ENCODE peak calls at places on chromosomes 16 and 17, in five cellular contexts. S is sigmoid colon, J is SK-N-MC, A is HCT116, D is stomach. I is an unnamed sample.
A peak's percentile ranks its signal among the peaks of the same experiment; 100 is the strongest.

GRCh38 chr16:57651344-57652333 is 16.5 kb upstream of the ADGRG3 start:
- DNase-seq in D (no peak), S (no peak), A (no peak), J (no peak), I (no peak)

GRCh38 chr16:86045601-86045971 is 146.6 kb downstream of the IRF8 start:
- DNase-seq in S (peak; percentile 9), J (no peak), D (no peak), A (no peak), I (no peak)

GRCh38 chr16:78125112-78125844 is 25.8 kb downstream of the WWOX start:
- DNase-seq in S (no peak), J (no peak), A (no peak), D (no peak), I (no peak)

GRCh38 chr17:68600881-68601564 is at the start of gene FAM20A:
- DNase-seq in J (no peak), A (no peak), D (peak; percentile 87), S (no peak), I (no peak)

GRCh38 chr16:65751622-65752598 is 614.6 kb upstream of the CDH5 start:
- DNase-seq in J (no peak), S (no peak), D (no peak), A (no peak), I (no peak)

GRCh38 chr17:59337741-59338299 is 6.4 kb downstream of the YPEL2 start:
- DNase-seq in S (no peak), J (no peak), D (no peak), A (no peak), I (no peak)

GRCh38 chr16:4354512-4355409 is 3.6 kb upstream of the PAM16 start:
- DNase-seq in D (no peak), J (no peak), A (no peak), S (peak; percentile 61), I (no peak)

GRCh38 chr17:68491864-68492263 is 20.4 kb upstream of the PRKAR1A start:
- DNase-seq in J (no peak), D (peak; percentile 57), A (no peak), S (no peak), I (no peak)

GRCh38 chr17:78618264-78619066 is 41.3 kb upstream of the DNAH17 start:
- DNase-seq in D (no peak), J (no peak), S (no peak), A (no peak), I (no peak)

GRCh38 chr16:29912087-29912486 is 11.8 kb downstream of the ASPHD1 start:
- DNase-seq in S (no peak), D (no peak), J (no peak), A (no peak), I (no peak)

GRCh38 chr16:67181346-67181745 is 2.4 kb downstream of the MATCAP1 start:
- DNase-seq in S (peak; percentile 86), D (no peak), A (no peak), J (no peak), I (no peak)

GRCh38 chr17:31319253-31319661 is 2.2 kb downstream of the EVI2A start:
- DNase-seq in A (no peak), J (no peak), S (no peak), D (no peak), I (no peak)

GRCh38 chr17:28154242-28154641 is 111.8 kb downstream of the NLK start:
- DNase-seq in S (no peak), J (no peak), D (no peak), A (no peak), I (no peak)

GRCh38 chr16:81996664-81997529 is 14.4 kb downstream of the SDR42E1 start:
- DNase-seq in S (no peak), D (no peak), A (peak; percentile 60), J (no peak), I (no peak)

GRCh38 chr16:9148376-9149015 is 57.1 kb downstream of the HAPSTR1 start:
- DNase-seq in S (no peak), D (no peak), J (no peak), A (no peak), I (no peak)

GRCh38 chr17:45942284-45942683 is 47.9 kb downstream of the MAPT start:
- DNase-seq in J (peak; percentile 83), D (peak; percentile 36), A (no peak), S (peak; percentile 95), I (no peak)

GRCh38 chr16:77840623-77841274 is 52.4 kb downstream of the VAT1L start:
- DNase-seq in J (no peak), S (no peak), A (no peak), D (no peak), I (no peak)

GRCh38 chr17:29136998-29137730 is 43.0 kb downstream of the MYO18A start:
- DNase-seq in D (no peak), A (no peak), S (no peak), J (no peak), I (no peak)

GRCh38 chr16:67294927-67295326 is 15.6 kb downstream of the PLEKHG4 start:
- DNase-seq in J (no peak), D (no peak), S (no peak), A (no peak), I (no peak)

GRCh38 chr16:68792465-68793324 is 50.6 kb upstream of the TANGO6 start:
- DNase-seq in D (peak; percentile 51), A (no peak), S (no peak), J (no peak), I (no peak)

GRCh38 chr17:72790194-72790593 is 302.3 kb downstream of the SLC39A11 start:
- DNase-seq in A (no peak), S (no peak), J (no peak), D (no peak), I (no peak)

GRCh38 chr16:80971814-80972213 is 34.9 kb downstream of the CMC2 start:
- DNase-seq in D (no peak), J (no peak), S (no peak), A (no peak), I (no peak)

GRCh38 chr17:6000426-6000825 is 69.8 kb upstream of the WSCD1 start:
- DNase-seq in S (no peak), D (no peak), J (no peak), A (no peak), I (no peak)

GRCh38 chr16:82031116-82032084 is 3.7 kb upstream of the HSD17B2 start:
- DNase-seq in S (no peak), A (peak; percentile 62), J (peak; percentile 26), D (no peak), I (no peak)

GRCh38 chr17:37176683-37177082 is 199.1 kb upstream of the C17orf78 start:
- DNase-seq in D (no peak), A (no peak), J (no peak), S (no peak), I (no peak)

GRCh38 chr16:3004781-3005284 is 7.9 kb upstream of the CLDN9 start:
- DNase-seq in D (peak; percentile 56), S (no peak), A (no peak), J (no peak), I (no peak)

DNA sequence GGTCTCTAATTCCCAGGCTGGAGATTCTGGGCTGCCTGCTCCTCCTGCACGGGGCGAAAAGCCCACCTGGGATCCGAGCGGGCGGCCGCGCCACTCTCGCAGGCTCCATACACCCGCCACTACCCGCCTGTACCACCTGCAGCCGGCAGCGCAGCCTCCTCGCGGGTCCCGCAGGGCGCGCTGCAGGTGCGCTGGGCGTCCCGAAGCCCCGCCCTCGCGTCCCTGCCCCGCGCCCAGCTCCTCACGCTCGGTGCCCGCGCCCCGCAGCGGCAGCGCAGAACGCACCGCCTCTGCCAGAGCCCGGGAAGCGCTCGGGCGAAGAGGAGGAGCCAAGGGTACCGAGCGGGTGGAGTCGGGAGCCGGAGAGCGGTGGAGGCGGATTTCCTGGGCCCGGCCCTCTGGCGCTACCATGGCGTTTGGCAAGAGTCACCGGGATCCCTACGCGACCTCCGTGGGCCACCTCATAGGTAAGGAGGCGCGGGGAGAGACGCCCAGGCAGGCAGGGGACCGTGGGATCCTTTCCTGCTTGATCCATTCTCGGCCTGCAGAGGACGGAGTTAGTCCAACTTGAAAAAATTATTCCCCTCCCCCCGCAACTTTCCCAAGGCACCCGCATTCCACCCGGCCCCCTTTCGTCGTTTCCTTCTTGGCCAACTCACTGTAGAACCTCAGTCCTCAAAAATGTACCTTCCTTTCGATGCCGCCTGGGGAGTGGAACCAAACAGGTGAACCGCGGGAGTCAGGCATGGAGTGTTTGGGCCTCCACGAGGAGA is at the start of gene TOM1L1:
- DNase-seq in S (peak; percentile 77), J (no peak), D (peak; percentile 90), A (peak; percentile 86), I (no peak)
- H3K27ac ChIP-seq in S (peak within 1 kb of the TSS; percentile 55), J (peak within 1 kb of the TSS; percentile 44), D (no peak within 1 kb of the TSS), A (peak within 1 kb of the TSS; percentile 75), I (peak within 1 kb of the TSS; percentile 94)

DNA sequence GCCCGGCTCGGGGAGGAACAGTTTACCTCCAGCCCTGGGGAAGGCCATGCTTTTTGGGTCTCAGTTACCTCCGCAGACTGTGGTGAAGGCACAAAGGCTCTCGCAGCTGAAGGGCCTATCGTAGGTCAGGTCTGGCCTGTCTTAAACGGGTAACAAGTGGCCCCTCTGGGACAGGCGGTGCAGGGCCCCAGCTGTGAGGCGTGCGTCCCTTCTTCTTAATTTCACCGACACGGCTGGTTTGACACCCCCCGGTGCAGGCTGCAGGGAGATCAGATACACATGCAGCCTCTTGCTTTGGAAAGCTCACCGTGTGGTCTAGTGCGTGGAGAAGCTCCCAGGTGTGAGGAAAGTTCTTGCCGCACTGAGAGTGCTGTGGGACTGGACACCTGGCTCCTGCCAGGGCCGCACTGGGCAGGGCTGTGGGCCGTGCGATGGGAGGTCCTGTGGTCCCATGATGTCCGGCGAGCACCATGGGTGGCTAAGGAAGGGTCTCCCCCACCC is 162.4 kb downstream of the BANP start:
- DNase-seq in A (no peak), J (no peak), S (no peak), D (no peak), I (no peak)
- TF ChIP-seq POLR2AphosphoS5 in A (no peak), J (no peak), S (no peak), D (no peak), I (no peak)

GRCh38 chr16:72991211-72991610 is 56.7 kb downstream of the ZFHX3 start:
- DNase-seq in J (no peak), S (no peak), A (no peak), D (no peak), I (no peak)
- H3K4me3 ChIP-seq in J (no peak overlapping the region), S (no peak overlapping the region), A (no peak overlapping the region), D (no peak overlapping the region), I (no peak overlapping the region)

DNA sequence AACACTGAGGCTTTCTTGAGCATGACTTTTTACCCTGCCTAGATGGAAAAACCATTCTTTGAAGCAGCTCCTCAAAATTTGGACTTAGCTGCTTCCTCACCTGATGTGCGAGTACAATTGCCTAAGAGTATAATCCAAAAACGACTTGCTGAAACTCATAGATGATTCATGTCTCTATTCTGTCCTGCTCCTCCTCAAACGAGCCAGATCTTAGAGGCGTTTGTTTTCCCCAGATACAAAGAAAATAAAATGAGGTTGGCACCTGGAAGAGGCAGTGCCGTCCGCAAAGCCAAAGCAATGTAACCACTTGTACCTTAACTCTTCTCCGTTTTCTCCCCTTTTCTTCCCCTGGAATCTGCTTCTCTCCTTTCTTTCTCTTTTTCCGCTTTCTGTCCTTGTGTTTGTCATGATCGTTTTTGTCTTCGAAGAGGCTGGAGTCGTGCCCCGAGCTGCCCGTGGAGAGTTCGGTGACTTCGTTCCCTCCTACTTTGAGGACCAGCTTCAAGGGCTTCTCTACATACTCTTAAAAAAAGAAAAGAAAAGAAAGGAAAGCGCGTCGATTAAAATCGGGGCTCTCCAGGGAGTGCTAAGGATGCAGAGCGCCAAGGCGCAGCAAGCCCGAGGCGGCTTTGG is 895 bp downstream of the BRD7 start:
- DNase-seq in S (no peak), D (no peak), J (no peak), A (no peak), I (no peak)
- H3K27ac ChIP-seq in S (peak overlapping the region; percentile 85), D (peak overlapping the region; percentile 80), J (no peak overlapping the region), A (peak overlapping the region; percentile 62), I (peak overlapping the region; percentile 44)